ENCODE peak calls at places on chromosomes 6 and 20, in four cellular contexts. E, W, K and U are unnamed samples.

GRCh38 chr6:50135968-50136367 is 86.2 kb upstream of the DEFB112 start:
- DNase-seq in E (no peak), W (no peak), K (no peak), U (no peak)

GRCh38 chr20:63487781-63488241 is 11.1 kb downstream of the EEF1A2 start:
- DNase-seq in E (no peak), W (no peak), K (no peak), U (no peak)

GRCh38 chr20:63896136-63896890 is 1.4 kb downstream of the DNAJC5 start:
- DNase-seq in E (no peak), W (peak; percentile 21), K (no peak), U (peak; percentile 45)

GRCh38 chr20:36061754-36062153 is 92.8 kb upstream of the EPB41L1 start:
- DNase-seq in E (no peak), W (no peak), K (no peak), U (no peak)

GRCh38 chr6:99662616-99663015 is 56.0 kb downstream of the PRDM13 start:
- DNase-seq in E (no peak), W (no peak), K (no peak), U (no peak)

GRCh38 chr20:4476903-4477302 is 244.8 kb upstream of the PRND start:
- DNase-seq in E (no peak), W (no peak), K (no peak), U (no peak)

GRCh38 chr6:99592900-99593299 is 13.7 kb upstream of the PRDM13 start:
- DNase-seq in E (no peak), W (no peak), K (no peak), U (no peak)

GRCh38 chr20:51860015-51860882 is 57.9 kb upstream of the SALL4 start:
- DNase-seq in E (no peak), W (no peak), K (no peak), U (peak; percentile 24)

GRCh38 chr6:152552616-152553209 is 84.4 kb downstream of the SYNE1 start:
- DNase-seq in E (peak; percentile 75), W (peak; percentile 31), K (peak; percentile 70), U (peak; percentile 88)

GRCh38 chr6:113636357-113636824 is 220.8 kb upstream of the MARCKS start:
- DNase-seq in E (no peak), W (no peak), K (no peak), U (no peak)

GRCh38 chr6:2434116-2434515 is 188.7 kb upstream of the GMDS start:
- DNase-seq in E (no peak), W (no peak), K (peak; percentile 37), U (no peak)

GRCh38 chr6:153787341-153787606 is 251.8 kb upstream of the OPRM1 start:
- DNase-seq in E (no peak), W (no peak), K (no peak), U (no peak)

GRCh38 chr20:3238616-3239025 is 369 bp downstream of the SLC4A11 start:
- DNase-seq in E (peak; percentile 69), W (peak; percentile 59), K (no peak), U (no peak)

GRCh38 chr20:37758332-37758731 is 64.5 kb downstream of the CTNNBL1 start:
- DNase-seq in E (peak; percentile 70), W (peak; percentile 11), K (no peak), U (no peak)

GRCh38 chr20:3803289-3803688 is 7.2 kb downstream of the CDC25B start:
- DNase-seq in E (no peak), W (no peak), K (no peak), U (no peak)

GRCh38 chr20:8213270-8213669 is 81.2 kb downstream of the PLCB1 start:
- DNase-seq in E (no peak), W (no peak), K (no peak), U (no peak)

GRCh38 chr20:39661833-39662232 is 699.7 kb downstream of the DHX35 start:
- DNase-seq in E (no peak), W (no peak), K (no peak), U (peak; percentile 7)

GRCh38 chr20:9807176-9807575 is 31.7 kb downstream of the PAK5 start:
- DNase-seq in E (no peak), W (no peak), K (no peak), U (no peak)

GRCh38 chr6:17907467-17908229 is 79.8 kb downstream of the KIF13A start:
- DNase-seq in E (no peak), W (peak; percentile 66), K (peak; percentile 48), U (no peak)

GRCh38 chr6:17905611-17906592 is 81.5 kb downstream of the KIF13A start:
- DNase-seq in E (no peak), W (no peak), K (no peak), U (no peak)

GRCh38 chr6:14246876-14247275 is 129.3 kb downstream of the CD83 start:
- DNase-seq in E (no peak), W (no peak), K (no peak), U (no peak)
- TF ChIP-seq MAX in E (no peak), W (no peak), K (no peak), U (no peak)

DNA sequence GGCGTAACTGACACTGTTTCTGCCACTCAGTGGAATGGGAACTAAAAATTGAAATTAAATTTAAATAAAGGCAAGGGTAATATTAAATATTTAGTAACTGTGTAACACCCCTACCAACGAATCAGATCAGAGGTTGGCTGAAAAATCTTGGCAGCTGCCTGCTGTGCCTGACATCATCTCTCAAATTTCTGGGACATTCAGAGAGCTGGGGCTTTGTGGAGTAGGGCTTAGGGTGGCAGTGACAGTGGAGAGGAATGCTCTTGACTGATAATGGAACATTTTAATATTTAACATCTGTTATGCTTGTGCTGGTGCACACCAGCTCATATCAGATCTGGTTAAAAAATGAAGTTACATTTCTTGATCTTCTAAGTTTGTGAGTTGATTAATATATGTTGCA is 62.2 kb downstream of the RFPL4B start:
- DNase-seq in E (no peak), W (no peak), K (no peak), U (no peak)
- TF ChIP-seq MAX in E (no peak), W (no peak), K (no peak), U (no peak)

DNA sequence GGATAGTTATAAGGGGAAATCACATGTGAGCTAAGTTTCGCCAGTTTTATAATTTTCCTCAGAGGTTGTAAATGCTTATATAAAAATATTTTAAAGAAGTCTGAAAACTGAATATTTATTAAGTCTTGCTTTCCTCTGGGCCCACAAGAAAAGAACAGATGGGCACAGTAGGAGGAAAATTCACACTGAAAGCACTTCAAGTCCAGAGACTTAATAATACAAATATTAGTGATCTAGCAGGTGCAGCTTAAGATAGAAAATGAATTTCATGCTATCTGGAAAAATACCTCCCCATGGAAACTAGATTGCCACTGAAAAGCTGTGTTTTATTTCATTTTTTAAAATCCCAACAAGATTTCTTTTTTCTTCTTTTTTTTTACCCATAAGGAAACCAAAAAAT is 47.2 kb downstream of the ORC3 start:
- DNase-seq in E (no peak), W (no peak), K (no peak), U (no peak)
- TF ChIP-seq MAX in E (no peak), W (no peak), K (no peak), U (no peak)

DNA sequence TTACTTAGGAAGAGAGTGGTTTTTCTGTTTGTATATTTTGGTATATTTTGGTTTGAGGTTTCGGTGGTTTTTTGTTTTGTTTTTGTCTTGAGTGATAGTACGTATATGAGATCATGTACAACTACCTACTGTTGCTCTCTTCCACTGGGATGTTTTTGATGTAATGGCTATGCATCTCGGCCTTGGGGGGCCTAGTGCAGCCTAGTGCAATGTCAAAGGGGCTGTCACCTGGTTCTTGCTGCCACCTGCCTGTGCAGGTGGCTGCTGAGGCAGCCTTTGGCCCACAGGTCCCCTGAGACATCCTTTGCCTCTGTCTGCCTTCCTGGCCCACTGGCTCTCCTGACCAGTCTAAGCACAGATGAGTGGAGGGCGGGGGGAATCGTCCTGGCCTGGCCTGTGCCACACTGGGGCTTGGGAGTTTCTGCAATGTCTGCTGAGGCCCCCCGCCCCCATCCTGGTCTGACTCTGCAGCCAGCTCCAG is 546.6 kb downstream of the CD83 start:
- DNase-seq in E (no peak), W (no peak), K (no peak), U (no peak)
- TF ChIP-seq MAX in E (no peak), W (no peak), K (no peak), U (no peak)

DNA sequence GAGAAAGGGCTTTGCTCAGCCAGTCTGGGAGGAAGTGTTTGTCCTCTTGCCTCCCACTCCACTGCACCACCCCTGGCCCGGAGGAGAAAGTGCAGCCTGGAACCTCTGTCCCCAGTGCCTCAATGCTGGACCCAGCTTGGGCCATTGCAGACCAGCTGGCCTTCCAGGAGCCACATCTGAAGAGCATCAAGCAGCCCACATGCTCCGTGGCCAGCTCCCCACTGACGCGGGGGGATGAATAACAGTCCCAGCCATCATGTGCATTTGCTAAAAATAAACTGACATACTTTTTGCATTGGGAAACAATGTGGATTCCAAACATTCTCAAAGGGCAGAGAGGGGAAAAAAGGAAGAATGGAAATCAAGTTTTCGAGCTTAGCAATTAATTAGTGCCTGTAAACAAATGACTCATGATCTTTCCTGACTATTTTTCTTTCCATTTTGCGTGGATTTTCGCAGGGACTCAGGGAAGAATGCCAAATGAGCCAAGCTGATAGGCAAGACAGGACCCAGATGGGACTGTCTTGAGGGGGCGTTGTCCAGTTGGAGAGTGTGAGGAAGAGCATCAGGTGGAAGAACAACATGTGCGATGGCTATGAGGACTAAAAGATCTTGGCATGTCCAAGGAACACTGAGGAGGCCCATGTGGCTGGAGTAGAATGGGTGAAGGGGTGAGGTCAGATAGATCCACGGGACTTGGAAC is 34.1 kb downstream of the CEBPB start:
- DNase-seq in E (peak; percentile 28), W (no peak), K (no peak), U (peak; percentile 63)
- TF ChIP-seq MAX in E (no peak), W (no peak), K (no peak), U (no peak)

GRCh38 chr20:46720019-46720418 is 10.6 kb downstream of the SLC2A10 start:
- DNase-seq in E (no peak), W (no peak), K (no peak), U (no peak)
- TF ChIP-seq MAX in E (no peak), W (no peak), K (no peak), U (no peak)

DNA sequence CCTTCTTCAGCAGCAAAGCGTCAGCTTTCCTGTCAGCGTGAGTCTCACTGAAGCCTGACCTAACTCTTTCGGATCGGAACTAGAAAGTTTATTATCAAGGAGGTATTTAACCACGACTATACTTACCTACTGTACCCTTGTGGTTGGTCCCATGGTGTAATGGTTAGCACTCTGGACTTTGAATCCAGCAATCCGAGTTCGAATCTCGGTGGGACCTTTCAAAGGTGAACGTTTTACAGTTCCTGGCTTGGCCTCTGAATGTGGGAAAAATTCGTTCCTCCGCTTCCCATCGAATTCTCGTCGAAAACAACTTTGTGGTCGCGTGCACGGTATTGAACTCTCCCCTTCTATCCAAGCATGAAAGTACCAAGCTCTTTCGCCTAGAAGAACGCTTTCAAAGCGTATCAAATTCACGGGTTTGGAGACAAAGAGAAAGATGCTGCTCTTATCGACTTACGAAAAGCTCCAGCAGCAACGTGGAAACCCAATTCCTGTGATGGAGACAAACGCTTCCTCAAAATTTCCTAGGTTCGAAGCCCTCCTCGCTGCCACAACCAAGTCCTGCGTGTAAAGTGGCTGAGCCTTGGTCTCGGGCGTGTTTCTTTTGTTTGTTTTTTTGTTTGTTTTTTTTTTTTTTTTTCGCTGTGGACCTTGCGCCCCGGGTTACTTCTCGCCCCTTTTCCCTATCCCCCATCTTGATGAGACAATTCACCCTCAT is 63.7 kb downstream of the GPX5 start:
- DNase-seq in E (peak; percentile 81), W (peak; percentile 47), K (peak; percentile 96), U (peak; percentile 81)
- TF ChIP-seq MAX in E (peak; percentile 56), W (peak; percentile 80), K (peak; percentile 82), U (no peak)

DNA sequence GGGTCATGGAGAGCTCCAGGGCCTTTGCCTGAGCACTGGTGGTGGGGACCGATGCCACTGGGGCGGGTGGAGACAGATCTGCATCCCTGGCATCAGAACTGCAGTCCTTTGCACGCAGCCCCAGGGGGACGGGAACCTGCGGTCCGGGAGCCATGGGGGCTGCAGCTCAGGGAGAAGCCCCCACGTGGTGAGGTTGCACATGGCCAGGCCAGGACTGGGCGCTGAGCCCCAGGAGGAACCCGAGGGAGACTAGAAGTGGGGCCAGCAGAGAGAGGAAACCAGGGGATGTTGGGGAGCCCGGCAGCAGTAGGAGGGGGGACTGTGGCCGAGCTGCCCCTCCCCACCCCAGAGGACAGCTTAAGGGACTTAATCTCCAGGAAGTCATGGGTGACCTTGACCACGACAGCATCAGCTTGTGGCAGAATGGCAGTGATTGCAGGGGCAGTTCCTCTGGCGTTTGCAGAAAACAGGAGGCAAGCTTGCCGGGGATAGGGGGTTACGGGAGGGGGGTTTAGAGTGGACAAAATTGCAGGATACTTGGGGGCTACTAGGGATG is 18.0 kb upstream of the LSM14B start:
- DNase-seq in E (no peak), W (no peak), K (no peak), U (no peak)
- TF ChIP-seq MAX in E (no peak), W (no peak), K (no peak), U (no peak)